ENCODE peak calls at places on chromosome 17, in four cellular contexts. One of them, this sample, is unnamed.

GRCh38 chr17:28728364-28729200 is at the start of gene NEK8:
- DNase-seq in K562: peak
- DNase-seq in H1: peak
- DNase-seq in HCT116: peak
- DNase-seq in this sample: no peak

GRCh38 chr17:5870231-5870953 is 199.8 kb upstream of the WSCD1 start:
- DNase-seq in K562: no peak
- DNase-seq in H1: no peak
- DNase-seq in HCT116: no peak
- DNase-seq in this sample: no peak

GRCh38 chr17:57999496-58000017 is 7.5 kb downstream of the SRSF1 start:
- DNase-seq in K562: no peak
- DNase-seq in H1: no peak
- DNase-seq in HCT116: peak
- DNase-seq in this sample: no peak

GRCh38 chr17:69062860-69063621 is 2.3 kb upstream of the ABCA9 start:
- DNase-seq in K562: no peak
- DNase-seq in H1: no peak
- DNase-seq in HCT116: no peak
- DNase-seq in this sample: no peak

GRCh38 chr17:66337866-66338472 is 35.6 kb downstream of the PRKCA start:
- DNase-seq in K562: no peak
- DNase-seq in H1: no peak
- DNase-seq in HCT116: no peak
- DNase-seq in this sample: no peak

GRCh38 chr17:67449065-67449464 is 72.0 kb downstream of the PITPNC1 start:
- DNase-seq in K562: no peak
- DNase-seq in H1: no peak
- DNase-seq in HCT116: no peak
- DNase-seq in this sample: no peak

GRCh38 chr17:79617304-79617703 is 6.5 kb upstream of the RBFOX3 start:
- DNase-seq in K562: no peak
- DNase-seq in H1: no peak
- DNase-seq in HCT116: no peak
- DNase-seq in this sample: no peak

GRCh38 chr17:79625706-79626105 is 14.9 kb upstream of the RBFOX3 start:
- DNase-seq in K562: no peak
- DNase-seq in H1: peak
- DNase-seq in HCT116: no peak
- DNase-seq in this sample: no peak

GRCh38 chr17:31371511-31372097 is 19.9 kb upstream of the RAB11FIP4 start:
- DNase-seq in K562: no peak
- DNase-seq in H1: no peak
- DNase-seq in HCT116: no peak
- DNase-seq in this sample: no peak

GRCh38 chr17:59633658-59634359 is 14.1 kb downstream of the CLTC start:
- DNase-seq in K562: no peak
- DNase-seq in H1: no peak
- DNase-seq in HCT116: no peak
- DNase-seq in this sample: no peak

GRCh38 chr17:29005936-29006438 is at the start of gene SEZ6:
- DNase-seq in K562: peak
- DNase-seq in H1: peak
- DNase-seq in HCT116: peak
- DNase-seq in this sample: peak

GRCh38 chr17:2948721-2949468 is 114.5 kb downstream of the OR1D5 start:
- DNase-seq in K562: no peak
- DNase-seq in H1: no peak
- DNase-seq in HCT116: no peak
- DNase-seq in this sample: no peak

GRCh38 chr17:34114174-34114573 is 140.9 kb upstream of the CCL2 start:
- DNase-seq in K562: no peak
- DNase-seq in H1: no peak
- DNase-seq in HCT116: no peak
- DNase-seq in this sample: no peak

GRCh38 chr17:81044764-81045589 is 10.0 kb downstream of the BAIAP2 start:
- DNase-seq in K562: no peak
- DNase-seq in H1: no peak
- DNase-seq in HCT116: no peak
- DNase-seq in this sample: no peak

GRCh38 chr17:2233441-2233947 is 70.1 kb downstream of the SMG6 start:
- DNase-seq in K562: no peak
- DNase-seq in H1: no peak
- DNase-seq in HCT116: no peak
- DNase-seq in this sample: no peak

GRCh38 chr17:27893834-27894503 is 804 bp upstream of the LYRM9 start:
- DNase-seq in K562: peak
- DNase-seq in H1: no peak
- DNase-seq in HCT116: no peak
- DNase-seq in this sample: no peak

GRCh38 chr17:64084086-64084939 is 45.6 kb downstream of the ERN1 start:
- DNase-seq in K562: peak
- DNase-seq in H1: no peak
- DNase-seq in HCT116: no peak
- DNase-seq in this sample: no peak

GRCh38 chr17:19796457-19796856 is 48.4 kb upstream of the ALDH3A1 start:
- DNase-seq in K562: no peak
- DNase-seq in H1: no peak
- DNase-seq in HCT116: no peak
- DNase-seq in this sample: no peak

GRCh38 chr17:56499799-56500388 is 93.6 kb upstream of the NOG start:
- DNase-seq in K562: peak
- DNase-seq in H1: no peak
- DNase-seq in HCT116: peak
- DNase-seq in this sample: peak

GRCh38 chr17:1865252-1866037 is 35.6 kb downstream of the RPA1 start:
- DNase-seq in K562: peak
- DNase-seq in H1: peak
- DNase-seq in HCT116: peak
- DNase-seq in this sample: no peak

GRCh38 chr17:2064511-2064910 is 9.6 kb downstream of the HIC1 start:
- DNase-seq in K562: no peak
- DNase-seq in H1: no peak
- DNase-seq in HCT116: no peak
- DNase-seq in this sample: no peak

GRCh38 chr17:82449883-82450356 is 632 bp downstream of the CYBC1 start:
- DNase-seq in K562: no peak
- DNase-seq in H1: no peak
- DNase-seq in HCT116: no peak
- DNase-seq in this sample: no peak

DNA sequence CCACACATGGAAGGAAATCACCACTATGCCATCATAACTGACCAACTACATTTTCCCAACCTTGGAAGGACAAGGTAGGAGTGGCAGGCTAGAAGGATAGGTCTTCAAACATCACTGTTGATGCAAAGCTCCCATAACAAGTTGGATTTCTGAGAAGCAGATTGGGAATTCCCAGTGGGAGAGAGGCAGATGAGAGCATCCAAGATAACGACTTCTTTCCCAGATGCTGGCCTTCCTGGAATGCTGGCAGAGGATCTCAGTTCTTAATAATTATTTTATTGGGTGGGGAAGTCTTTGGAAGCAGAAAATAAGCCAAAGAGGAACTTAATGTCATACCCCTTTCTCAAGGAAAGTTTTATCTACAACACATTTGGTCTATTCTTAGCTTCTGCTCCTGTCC is 64.5 kb downstream of the MPRIP start:
- DNase-seq in K562: no peak
- DNase-seq in H1: no peak
- DNase-seq in HCT116: no peak
- DNase-seq in this sample: no peak
- TF ChIP-seq ZNF274 in K562: no peak
- TF ChIP-seq ZNF274 in H1: no peak
- TF ChIP-seq ZNF274 in HCT116: no peak
- TF ChIP-seq ZNF274 in this sample: no peak

DNA sequence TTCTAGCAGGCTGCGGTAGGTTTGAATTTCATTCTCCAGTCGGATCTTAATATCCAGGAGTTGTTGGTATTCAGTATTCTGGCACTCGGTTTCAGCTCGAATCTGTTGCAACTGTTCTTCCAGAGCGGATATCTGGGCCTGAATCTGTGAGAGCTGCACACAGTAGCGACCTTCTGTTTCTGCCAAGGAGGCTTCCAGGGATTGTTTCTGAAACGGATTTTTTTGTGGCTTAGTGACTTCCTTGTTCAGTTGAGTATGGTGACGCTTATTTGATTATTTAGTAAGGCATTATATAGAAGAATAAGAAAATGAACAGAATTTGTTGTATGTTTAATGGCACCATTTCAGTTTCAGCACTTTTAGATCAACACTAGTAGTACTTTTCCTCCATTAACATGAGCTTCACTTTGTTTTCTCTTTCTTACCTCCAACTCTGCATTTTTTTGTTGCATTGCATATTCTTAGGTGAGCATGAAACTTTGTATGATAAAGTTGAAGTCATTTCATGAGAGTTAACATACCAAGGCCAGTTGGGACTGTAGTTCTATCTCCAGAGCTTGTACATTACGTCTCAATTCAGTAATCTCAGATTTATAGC is 2.8 kb downstream of the KRT10 start:
- DNase-seq in K562: peak
- DNase-seq in H1: no peak
- DNase-seq in HCT116: no peak
- DNase-seq in this sample: no peak
- H3K9ac ChIP-seq in K562: peak
- H3K9ac ChIP-seq in H1: no peak
- H3K9ac ChIP-seq in HCT116: peak
- H3K9ac ChIP-seq in this sample: peak

GRCh38 chr17:78414178-78415162 is 36.0 kb downstream of the PGS1 start:
- DNase-seq in K562: no peak
- DNase-seq in H1: no peak
- DNase-seq in HCT116: no peak
- DNase-seq in this sample: no peak
- TF ChIP-seq ZNF274 in K562: no peak
- TF ChIP-seq ZNF274 in H1: no peak
- TF ChIP-seq ZNF274 in HCT116: no peak
- TF ChIP-seq ZNF274 in this sample: no peak

DNA sequence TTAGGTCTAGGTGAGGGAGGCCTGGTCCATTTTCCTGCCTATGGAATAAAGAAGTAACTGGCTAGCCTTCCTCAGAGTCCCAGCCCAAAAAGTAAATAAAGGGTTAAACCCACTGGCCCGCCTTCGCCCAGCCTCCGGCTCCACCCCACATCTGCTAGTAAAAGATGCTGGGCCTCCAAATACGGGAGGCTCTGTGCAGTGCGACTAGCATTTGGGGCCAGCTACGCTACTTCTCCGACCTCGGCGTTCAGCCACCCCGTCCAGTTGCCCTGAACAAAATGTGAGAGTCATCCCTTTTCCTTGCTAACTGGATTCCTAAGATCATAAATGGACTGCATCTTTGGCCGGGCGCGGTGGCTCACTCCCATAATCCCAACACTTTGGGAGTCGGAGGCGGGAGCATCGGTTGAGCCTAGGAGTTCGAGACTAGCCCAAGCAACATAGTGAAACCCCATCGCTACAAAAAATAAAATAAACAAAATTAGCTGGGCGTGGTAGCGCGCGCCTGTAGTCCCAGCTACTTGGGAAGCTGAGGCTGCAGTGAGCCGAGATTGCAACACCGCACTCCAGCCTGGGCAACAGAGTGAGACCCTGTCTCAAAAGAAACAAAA is 880 bp upstream of the MPP2 start:
- DNase-seq in K562: peak
- DNase-seq in H1: peak
- DNase-seq in HCT116: peak
- DNase-seq in this sample: peak
- H3K9ac ChIP-seq in K562: peak
- H3K9ac ChIP-seq in H1: no peak
- H3K9ac ChIP-seq in HCT116: peak
- H3K9ac ChIP-seq in this sample: peak

GRCh38 chr17:49132317-49132698 is 261 bp upstream of the B4GALNT2 start:
- DNase-seq in K562: no peak
- DNase-seq in H1: no peak
- DNase-seq in HCT116: no peak
- DNase-seq in this sample: no peak
- TF ChIP-seq ZNF274 in K562: no peak
- TF ChIP-seq ZNF274 in H1: no peak
- TF ChIP-seq ZNF274 in HCT116: no peak
- TF ChIP-seq ZNF274 in this sample: no peak

GRCh38 chr17:45092932-45093430 is 31.9 kb downstream of the NMT1 start:
- DNase-seq in K562: no peak
- DNase-seq in H1: no peak
- DNase-seq in HCT116: peak
- DNase-seq in this sample: no peak

GRCh38 chr17:45091778-45092425 is 30.8 kb downstream of the NMT1 start:
- DNase-seq in K562: no peak
- DNase-seq in H1: no peak
- DNase-seq in HCT116: no peak
- DNase-seq in this sample: no peak

GRCh38 chr17:45087978-45088377 is 26.9 kb downstream of the NMT1 start:
- DNase-seq in K562: no peak
- DNase-seq in H1: no peak
- DNase-seq in HCT116: no peak
- DNase-seq in this sample: no peak

GRCh38 chr17:45088741-45089140 is 27.6 kb downstream of the NMT1 start:
- DNase-seq in K562: no peak
- DNase-seq in H1: no peak
- DNase-seq in HCT116: no peak
- DNase-seq in this sample: no peak

GRCh38 chr17:45090711-45091110 is 29.6 kb downstream of the NMT1 start:
- DNase-seq in K562: no peak
- DNase-seq in H1: no peak
- DNase-seq in HCT116: no peak
- DNase-seq in this sample: peak
- H3K9ac ChIP-seq in K562: no peak
- H3K9ac ChIP-seq in H1: no peak
- H3K9ac ChIP-seq in HCT116: no peak
- H3K9ac ChIP-seq in this sample: no peak

This sample was measured in NT2/D1.